ENCODE peak calls at places on chromosome 20, in ten cellular contexts. L is lower lobe of right lung; Y is AG04450; D is fibroblast of lung; C is stomach; A is naive thymus-derived CD4-positive, alpha-beta T cell; J is Karpas-422; F is CD8-positive, alpha-beta memory T cell; K is Peyer's patch; M is GM23248. I is an unnamed sample.

GRCh38 chr20:25148181-25148981 is 47.1 kb upstream of the ENTPD6 start:
- DNase-seq in L (peak; percentile 69), Y (no peak), D (peak; percentile 50), C (peak; percentile 54), A (peak; percentile 75), J (no peak), F (peak; percentile 58), K (peak; percentile 18), M (peak; percentile 82), I (peak; percentile 43)

GRCh38 chr20:9627219-9627618 is 112.8 kb downstream of the LAMP5 start:
- DNase-seq in L (no peak), Y (no peak), D (no peak), C (no peak), A (no peak), J (no peak), F (no peak), K (no peak), M (no peak), I (no peak)

GRCh38 chr20:63363981-63364536 is 2.9 kb upstream of the CHRNA4 start:
- DNase-seq in L (no peak), Y (no peak), D (no peak), C (no peak), A (no peak), J (no peak), F (no peak), K (no peak), M (no peak), I (no peak)

GRCh38 chr20:53622247-53623114 is 28.8 kb upstream of the ZNF217 start:
- DNase-seq in L (no peak), Y (no peak), D (peak; percentile 10), C (peak; percentile 26), A (no peak), J (no peak), F (no peak), K (no peak), M (no peak), I (no peak)

GRCh38 chr20:33267691-33268090 is 15.3 kb upstream of the BPIFB1 start:
- DNase-seq in L (no peak), Y (no peak), D (no peak), C (no peak), A (no peak), J (peak; percentile 22), F (no peak), K (no peak), M (no peak), I (no peak)

GRCh38 chr20:20737158-20737557 is 24.7 kb upstream of the RALGAPA2 start:
- DNase-seq in L (no peak), Y (no peak), D (no peak), C (no peak), A (no peak), J (no peak), F (no peak), K (no peak), M (no peak), I (no peak)

GRCh38 chr20:3680701-3681351 is 984 bp downstream of the ADAM33 start:
- DNase-seq in L (no peak), Y (no peak), D (peak; percentile 10), C (no peak), A (no peak), J (no peak), F (no peak), K (no peak), M (peak; percentile 39), I (no peak)

GRCh38 chr20:42958367-42959112 is 231.2 kb downstream of the PTPRT start:
- DNase-seq in L (no peak), Y (no peak), D (no peak), C (no peak), A (no peak), J (no peak), F (no peak), K (no peak), M (no peak), I (no peak)

GRCh38 chr20:45911486-45912343 is at the start of gene PLTP:
- DNase-seq in L (peak; percentile 66), Y (no peak), D (peak; percentile 81), C (peak; percentile 58), A (no peak), J (peak; percentile 53), F (peak; percentile 43), K (peak; percentile 54), M (peak; percentile 78), I (no peak)

GRCh38 chr20:63765918-63766317 is 26.3 kb downstream of the SLC2A4RG start:
- DNase-seq in L (no peak), Y (no peak), D (no peak), C (no peak), A (no peak), J (no peak), F (no peak), K (no peak), M (no peak), I (no peak)

GRCh38 chr20:6008254-6008653 is 45.6 kb downstream of the LRRN4 start:
- DNase-seq in L (peak; percentile 64), Y (peak; percentile 76), D (peak; percentile 97), C (peak; percentile 64), A (no peak), J (no peak), F (no peak), K (no peak), M (peak; percentile 98), I (no peak)

GRCh38 chr20:50933589-50933988 is 2.4 kb upstream of the ADNP start:
- DNase-seq in L (no peak), Y (no peak), D (no peak), C (no peak), A (no peak), J (no peak), F (no peak), K (no peak), M (no peak), I (no peak)

GRCh38 chr20:7959484-7959883 is 19.2 kb upstream of the HAO1 start:
- DNase-seq in L (no peak), Y (no peak), D (no peak), C (no peak), A (no peak), J (no peak), F (no peak), K (no peak), M (no peak), I (no peak)

GRCh38 chr20:15739056-15739455 is 834.2 kb downstream of the KIF16B start:
- DNase-seq in L (no peak), Y (no peak), D (no peak), C (no peak), A (no peak), J (no peak), F (no peak), K (no peak), M (no peak), I (no peak)

DNA sequence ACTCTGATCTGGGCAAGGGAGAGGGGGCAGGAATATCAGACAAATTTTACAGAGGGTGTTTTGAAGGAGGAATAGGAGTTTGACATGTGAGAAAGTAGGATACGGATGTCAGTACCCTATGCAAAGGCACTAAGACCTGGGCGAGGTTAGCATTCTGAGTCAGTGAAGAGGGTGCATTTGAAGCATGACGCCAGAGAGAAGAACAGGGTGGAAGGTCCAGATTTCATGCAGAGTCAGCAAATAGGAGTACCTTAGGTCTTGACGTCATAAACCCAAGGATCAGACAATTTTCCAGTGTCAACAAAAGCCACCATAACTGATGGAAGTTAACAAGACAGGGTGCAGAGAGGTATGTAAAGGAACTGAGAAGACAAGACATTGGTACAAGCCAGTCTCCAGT is 839.2 kb downstream of the KIF16B start:
- DNase-seq in L (no peak), Y (no peak), D (no peak), C (no peak), A (no peak), J (no peak), F (no peak), K (no peak), M (no peak), I (no peak)
- H3K9me3 ChIP-seq in L (no peaks in the 10 kb centered on the region), Y (no peaks in the 10 kb centered on the region), D (no peaks in the 10 kb centered on the region), C (no peaks in the 10 kb centered on the region), A (no peaks in the 10 kb centered on the region), J (no peaks in the 10 kb centered on the region), F (no peaks in the 10 kb centered on the region), K (no peaks in the 10 kb centered on the region), M (no peaks in the 10 kb centered on the region), I (no peaks in the 10 kb centered on the region)

DNA sequence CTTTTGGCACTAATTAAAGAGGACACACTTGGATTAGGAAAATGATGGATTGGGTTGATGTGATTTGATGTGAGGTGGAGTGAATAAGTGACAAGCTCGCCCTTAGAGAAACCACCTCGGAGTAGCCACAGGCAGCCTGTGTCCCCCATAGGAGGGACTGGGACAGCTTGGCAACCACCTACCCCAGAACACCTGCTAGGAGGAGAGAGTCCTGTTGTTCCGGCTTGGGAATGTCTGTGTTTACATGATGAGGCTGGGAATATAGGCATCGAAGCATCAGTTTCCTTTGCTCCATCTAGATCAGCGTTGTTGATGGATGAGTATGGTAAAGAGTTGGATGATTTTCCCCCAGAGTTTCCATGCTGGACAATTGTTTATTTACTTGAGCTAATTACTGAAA is 44.4 kb downstream of the PHACTR3 start:
- DNase-seq in L (no peak), Y (no peak), D (no peak), C (no peak), A (no peak), J (no peak), F (no peak), K (no peak), M (no peak), I (no peak)
- H3K9me3 ChIP-seq in L (no peaks in the 10 kb centered on the region), Y (peaks cover 13% of the 10 kb centered on the region), D (no peaks in the 10 kb centered on the region), C (no peaks in the 10 kb centered on the region), A (no peaks in the 10 kb centered on the region), J (no peaks in the 10 kb centered on the region), F (no peaks in the 10 kb centered on the region), K (no peaks in the 10 kb centered on the region), M (no peaks in the 10 kb centered on the region), I (no peaks in the 10 kb centered on the region)

GRCh38 chr20:29878777-29879442 is 1378.6 kb upstream of the DEFB115 start:
- DNase-seq in L (peak; percentile 53), Y (no peak), D (no peak), C (peak; percentile 26), A (no peak), J (no peak), F (peak; percentile 35), K (no peak), M (no peak), I (no peak)

GRCh38 chr20:29878281-29878741 is 1379.2 kb upstream of the DEFB115 start:
- DNase-seq in L (peak; percentile 61), Y (no peak), D (peak; percentile 2), C (peak; percentile 26), A (no peak), J (no peak), F (no peak), K (no peak), M (peak; percentile 49), I (no peak)

GRCh38 chr20:29876911-29877285 is 1380.6 kb upstream of the DEFB115 start:
- DNase-seq in L (peak; percentile 48), Y (no peak), D (no peak), C (no peak), A (no peak), J (no peak), F (no peak), K (no peak), M (no peak), I (no peak)

GRCh38 chr20:29874476-29875202 is 1382.8 kb upstream of the DEFB115 start:
- DNase-seq in L (no peak), Y (no peak), D (no peak), C (no peak), A (no peak), J (no peak), F (no peak), K (no peak), M (no peak), I (no peak)

GRCh38 chr20:29873946-29874345 is 1383.5 kb upstream of the DEFB115 start:
- DNase-seq in L (peak; percentile 84), Y (no peak), D (peak; percentile 51), C (peak; percentile 61), A (no peak), J (peak; percentile 78), F (peak; percentile 16), K (peak; percentile 76), M (peak; percentile 63), I (no peak)
- H3K9me3 ChIP-seq in L (peaks cover 3% of the 10 kb centered on the region), Y (peaks cover 52% of the 10 kb centered on the region), D (no peaks in the 10 kb centered on the region), C (peaks cover 9% of the 10 kb centered on the region), A (no peaks in the 10 kb centered on the region), J (peaks cover 11% of the 10 kb centered on the region), F (peaks cover 5% of the 10 kb centered on the region), K (no peaks in the 10 kb centered on the region), M (no peaks in the 10 kb centered on the region), I (no peaks in the 10 kb centered on the region)

GRCh38 chr20:16617056-16617455 is 43.8 kb upstream of the KIF16B start:
- DNase-seq in L (no peak), Y (no peak), D (peak; percentile 14), C (no peak), A (no peak), J (no peak), F (no peak), K (no peak), M (no peak), I (no peak)
- H3K9me3 ChIP-seq in L (no peaks in the 10 kb centered on the region), Y (no peaks in the 10 kb centered on the region), D (no peaks in the 10 kb centered on the region), C (no peaks in the 10 kb centered on the region), A (no peaks in the 10 kb centered on the region), J (no peaks in the 10 kb centered on the region), F (no peaks in the 10 kb centered on the region), K (no peaks in the 10 kb centered on the region), M (no peaks in the 10 kb centered on the region), I (no peaks in the 10 kb centered on the region)